ENCODE peak calls at places on chromosome 3, in four cellular contexts. O, A, Z and H are unnamed samples.

GRCh38 chr3:4976109-4976508 is 3.1 kb upstream of the BHLHE40 start:
- DNase-seq in O (peak; percentile 78), A (peak; percentile 79), Z (peak; percentile 63), H (peak; percentile 63)

GRCh38 chr3:152902141-152902669 is 67.3 kb downstream of the P2RY1 start:
- DNase-seq in O (no peak), A (no peak), Z (no peak), H (no peak)

GRCh38 chr3:10428393-10429091 is 76.8 kb downstream of the ATP2B2 start:
- DNase-seq in O (no peak), A (no peak), Z (no peak), H (no peak)

GRCh38 chr3:14431928-14432834 is 29.8 kb downstream of the SLC6A6 start:
- DNase-seq in O (peak; percentile 91), A (peak; percentile 82), Z (peak; percentile 95), H (peak; percentile 85)

GRCh38 chr3:124972457-124972856 is 37.9 kb upstream of the MUC13 start:
- DNase-seq in O (no peak), A (no peak), Z (no peak), H (no peak)

GRCh38 chr3:64992462-64993285 is 304.9 kb upstream of the ADAMTS9 start:
- DNase-seq in O (no peak), A (no peak), Z (no peak), H (no peak)

GRCh38 chr3:107432013-107432515 is 54.8 kb downstream of the CCDC54 start:
- DNase-seq in O (no peak), A (no peak), Z (no peak), H (peak; percentile 10)

GRCh38 chr3:120137548-120137947 is 43.3 kb upstream of the GSK3B start:
- DNase-seq in O (no peak), A (no peak), Z (no peak), H (no peak)

GRCh38 chr3:196012481-196012880 is 69.4 kb downstream of the TFRC start:
- DNase-seq in O (no peak), A (no peak), Z (no peak), H (no peak)

DNA sequence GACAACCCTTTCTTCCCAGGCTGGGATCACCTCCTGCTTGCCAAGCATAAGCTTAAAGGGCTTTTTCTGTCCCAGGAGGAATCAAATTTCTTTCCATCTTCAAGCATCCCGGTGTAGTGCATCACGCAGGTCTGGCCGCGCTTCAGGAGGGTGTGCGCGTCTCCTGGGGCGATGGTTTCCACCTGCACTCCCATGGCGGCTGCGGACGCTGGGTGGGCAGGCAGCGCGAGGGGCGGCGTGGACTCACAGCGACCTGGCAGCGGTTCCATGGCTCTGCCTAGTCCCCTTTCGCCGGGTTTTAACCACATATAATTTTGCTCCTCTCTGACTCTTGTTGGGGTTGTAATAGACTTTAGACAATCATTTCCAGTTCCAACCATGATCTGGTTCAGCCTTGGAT is 10.6 kb upstream of the TM4SF4 start:
- DNase-seq in O (no peak), A (no peak), Z (no peak), H (no peak)
- TF ChIP-seq MAZ in O (no peak), A (no peak), Z (no peak), H (no peak)

GRCh38 chr3:160403028-160403545 is 3.6 kb downstream of the SMC4 start:
- DNase-seq in O (no peak), A (no peak), Z (no peak), H (peak; percentile 23)

GRCh38 chr3:160401301-160402095 is 2.0 kb downstream of the SMC4 start:
- DNase-seq in O (no peak), A (peak; percentile 29), Z (no peak), H (peak; percentile 88)

GRCh38 chr3:160400631-160401150 is 1.2 kb downstream of the SMC4 start:
- DNase-seq in O (no peak), A (no peak), Z (peak; percentile 11), H (no peak)

GRCh38 chr3:160402249-160403027 is 3.0 kb downstream of the SMC4 start:
- DNase-seq in O (no peak), A (no peak), Z (no peak), H (no peak)

GRCh38 chr3:160403796-160404510 is 4.5 kb downstream of the SMC4 start:
- DNase-seq in O (no peak), A (no peak), Z (no peak), H (peak; percentile 32)
- TF ChIP-seq MAZ in O (no peak), A (no peak), Z (no peak), H (no peak)

DNA sequence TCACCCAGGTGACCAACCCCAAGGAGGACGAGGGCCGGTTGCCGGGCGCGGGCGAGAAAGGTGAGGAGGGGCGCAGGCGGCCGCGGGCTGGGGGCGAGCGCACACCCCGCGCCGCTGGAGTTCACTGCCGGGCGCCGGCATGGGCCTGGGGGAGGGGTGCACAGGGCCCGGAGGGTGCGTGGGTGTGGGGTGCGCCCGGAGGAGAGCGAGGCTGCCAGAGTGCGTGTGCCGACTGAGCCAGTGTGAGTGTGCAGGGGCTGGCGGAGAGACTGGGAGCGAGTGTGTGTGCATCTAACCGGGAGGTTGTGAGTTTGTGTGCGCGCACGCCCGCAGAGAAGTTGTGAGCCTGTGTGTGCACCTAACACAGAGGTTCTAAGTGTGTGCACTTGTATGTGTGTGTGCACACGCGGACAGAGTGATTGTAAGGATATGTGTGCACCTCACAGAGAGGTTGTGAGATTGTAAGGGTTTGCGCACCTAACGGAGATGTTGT is 585 bp downstream of the CTDSPL start:
- DNase-seq in O (peak; percentile 21), A (no peak), Z (peak; percentile 78), H (peak; percentile 48)
- TF ChIP-seq MAZ in O (no peak), A (no peak), Z (no peak), H (no peak)

GRCh38 chr3:169509359-169509758 is 154.2 kb downstream of the MECOM start:
- DNase-seq in O (no peak), A (no peak), Z (no peak), H (no peak)

GRCh38 chr3:169508426-169508825 is 155.1 kb downstream of the MECOM start:
- DNase-seq in O (no peak), A (no peak), Z (no peak), H (no peak)

GRCh38 chr3:169510378-169510777 is 153.1 kb downstream of the MECOM start:
- DNase-seq in O (no peak), A (no peak), Z (no peak), H (no peak)

GRCh38 chr3:169512991-169513390 is 150.5 kb downstream of the MECOM start:
- DNase-seq in O (no peak), A (no peak), Z (no peak), H (no peak)

DNA sequence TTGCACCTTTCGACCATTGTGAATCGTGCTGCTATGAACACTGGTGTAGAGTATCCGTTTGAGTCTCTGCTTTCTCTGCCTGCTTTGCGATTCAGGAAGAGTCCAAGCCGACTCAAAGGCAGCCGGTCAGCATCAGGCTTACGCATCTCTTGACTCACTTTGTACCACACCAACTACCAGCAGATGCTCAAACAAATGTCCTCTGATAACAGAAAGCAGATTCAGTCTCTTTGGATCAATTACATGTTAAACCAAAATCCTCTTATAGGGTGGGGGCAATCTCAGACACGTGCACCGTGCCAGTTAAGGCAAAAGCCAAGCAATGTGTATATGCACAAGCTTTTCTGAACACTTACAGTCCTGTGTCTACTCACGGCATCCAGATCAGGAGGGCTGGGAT is 153.7 kb downstream of the MECOM start:
- DNase-seq in O (no peak), A (no peak), Z (no peak), H (no peak)
- TF ChIP-seq MAZ in O (no peak), A (no peak), Z (no peak), H (no peak)

DNA sequence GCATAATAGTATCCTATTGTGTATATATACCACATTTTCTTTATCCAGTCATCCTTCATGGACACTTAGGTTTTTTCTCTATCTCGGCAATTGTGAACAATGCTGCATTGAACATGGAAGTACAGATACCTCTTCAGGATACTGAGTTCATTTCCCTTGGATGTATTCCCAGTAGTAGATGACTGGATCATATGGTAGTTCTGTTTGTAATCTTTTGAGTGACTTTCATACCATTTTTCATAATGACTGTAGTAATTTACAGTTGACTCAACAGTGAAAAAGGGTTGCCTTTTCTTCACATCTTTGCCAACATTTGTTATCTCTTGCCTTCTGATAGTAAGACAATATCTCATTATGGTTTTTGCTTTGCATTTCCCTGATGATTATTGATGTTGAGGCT is 21.8 kb downstream of the MYH15 start:
- DNase-seq in O (no peak), A (no peak), Z (no peak), H (peak; percentile 93)
- TF ChIP-seq MAZ in O (no peak), A (no peak), Z (no peak), H (no peak)

GRCh38 chr3:115697263-115698053 is 74.1 kb downstream of the GAP43 start:
- DNase-seq in O (no peak), A (no peak), Z (no peak), H (peak; percentile 24)

GRCh38 chr3:115695081-115695480 is 71.8 kb downstream of the GAP43 start:
- DNase-seq in O (no peak), A (no peak), Z (no peak), H (no peak)

GRCh38 chr3:115702598-115702997 is 79.3 kb downstream of the GAP43 start:
- DNase-seq in O (no peak), A (no peak), Z (no peak), H (no peak)

GRCh38 chr3:115699741-115700140 is 76.4 kb downstream of the GAP43 start:
- DNase-seq in O (no peak), A (no peak), Z (no peak), H (peak; percentile 56)

GRCh38 chr3:115698851-115699535 is 75.7 kb downstream of the GAP43 start:
- DNase-seq in O (no peak), A (no peak), Z (no peak), H (peak; percentile 33)
- TF ChIP-seq MAZ in O (no peak), A (no peak), Z (no peak), H (no peak)

GRCh38 chr3:123446610-123447109 is 2.2 kb downstream of the ADCY5 start:
- DNase-seq in O (no peak), A (no peak), Z (no peak), H (no peak)

GRCh38 chr3:123449092-123449985 is 449 bp upstream of the ADCY5 start:
- DNase-seq in O (peak; percentile 36), A (no peak), Z (peak; percentile 18), H (peak; percentile 10)

GRCh38 chr3:123448503-123449091 is at the start of gene ADCY5:
- DNase-seq in O (no peak), A (no peak), Z (no peak), H (no peak)

GRCh38 chr3:123447416-123447748 is 1.5 kb downstream of the ADCY5 start:
- DNase-seq in O (no peak), A (no peak), Z (no peak), H (no peak)

GRCh38 chr3:123447749-123448502 is 964 bp downstream of the ADCY5 start:
- DNase-seq in O (no peak), A (no peak), Z (peak; percentile 83), H (no peak)
- TF ChIP-seq MAZ in O (no peak), A (no peak), Z (no peak), H (no peak)